ENCODE peak calls at places on chromosome 12, in nine cellular contexts. N is tibial nerve, L is ovary, W is K562, C is stomach, K is A549, I is suprapubic skin, U is GM12878, G is transverse colon. V is an unnamed sample.

GRCh38 chr12:25699454-25699853 is 146.4 kb upstream of the LMNTD1 start:
- DNase-seq in G (no peak), W (no peak), C (no peak), L (no peak), I (no peak), N (no peak), K (no peak), U (no peak), V (no peak)

GRCh38 chr12:30719060-30719459 is 23.4 kb upstream of the IPO8 start:
- DNase-seq in I (no peak), W (no peak), K (no peak), G (no peak), L (no peak), N (no peak), U (no peak), C (no peak), V (no peak)

GRCh38 chr12:127174881-127175280 is 1092.1 kb upstream of the TMEM132C start:
- DNase-seq in I (no peak), K (no peak), N (no peak), U (no peak), G (no peak), C (no peak), L (no peak), W (no peak), V (no peak)

GRCh38 chr12:68557011-68557715 is 53.5 kb upstream of the RAP1B start:
- DNase-seq in K (no peak), U (no peak), G (no peak), W (peak; percentile 23), I (no peak), N (no peak), L (no peak), C (no peak), V (no peak)

GRCh38 chr12:1466481-1467260 is 127.7 kb downstream of the FBXL14 start:
- DNase-seq in K (no peak), L (no peak), G (no peak), C (no peak), W (no peak), U (no peak), N (no peak), I (no peak), V (no peak)

GRCh38 chr12:106493531-106493930 is 89.3 kb upstream of the RFX4 start:
- DNase-seq in I (no peak), N (no peak), L (no peak), G (no peak), U (no peak), C (no peak), K (no peak), W (no peak), V (no peak)

GRCh38 chr12:116434155-116435065 is 124.8 kb upstream of the MAP1LC3B2 start:
- DNase-seq in N (peak; percentile 78), G (peak; percentile 77), U (no peak), I (peak; percentile 92), W (peak; percentile 46), C (peak; percentile 75), L (peak; percentile 84), K (peak; percentile 81), V (peak; percentile 95)

GRCh38 chr12:130686511-130686981 is 29.6 kb downstream of the RIMBP2 start:
- DNase-seq in W (no peak), L (no peak), C (no peak), K (no peak), I (no peak), U (no peak), N (no peak), G (no peak), V (no peak)

DNA sequence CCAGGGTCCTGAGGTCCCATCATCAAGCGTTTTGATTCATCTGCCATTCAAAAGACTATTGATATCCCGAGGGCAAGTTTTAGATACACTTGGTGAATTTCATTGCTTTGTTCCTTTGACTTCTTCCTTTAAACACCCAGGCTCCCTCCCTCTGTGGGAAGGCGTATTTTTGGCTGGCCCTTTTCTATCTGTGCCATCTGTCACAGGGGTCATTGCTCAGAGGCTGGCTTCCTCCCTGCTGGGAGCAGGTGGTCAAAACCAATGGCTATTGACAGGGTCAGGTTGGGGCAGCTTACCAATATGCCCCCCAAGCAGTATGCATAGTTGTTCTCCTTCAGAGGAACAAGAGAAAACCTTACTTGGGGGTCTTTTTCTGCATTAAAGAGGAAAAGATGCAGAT is 40.0 kb downstream of the SCN8A start:
- DNase-seq in K (no peak), N (no peak), U (no peak), C (no peak), I (no peak), W (no peak), L (no peak), G (no peak), V (no peak)
- TF ChIP-seq EP300 in K (no peak), N (no peak), U (no peak), C (no peak), I (no peak), W (no peak), L (no peak), G (no peak), V (no peak)

GRCh38 chr12:6450091-6450868 is 1.6 kb upstream of the TAPBPL start:
- DNase-seq in U (no peak), K (no peak), C (no peak), W (no peak), N (no peak), I (no peak), G (no peak), L (no peak), V (no peak)
- TF ChIP-seq EP300 in U (no peak), K (no peak), C (no peak), W (no peak), N (no peak), I (no peak), G (no peak), L (no peak), V (no peak)

DNA sequence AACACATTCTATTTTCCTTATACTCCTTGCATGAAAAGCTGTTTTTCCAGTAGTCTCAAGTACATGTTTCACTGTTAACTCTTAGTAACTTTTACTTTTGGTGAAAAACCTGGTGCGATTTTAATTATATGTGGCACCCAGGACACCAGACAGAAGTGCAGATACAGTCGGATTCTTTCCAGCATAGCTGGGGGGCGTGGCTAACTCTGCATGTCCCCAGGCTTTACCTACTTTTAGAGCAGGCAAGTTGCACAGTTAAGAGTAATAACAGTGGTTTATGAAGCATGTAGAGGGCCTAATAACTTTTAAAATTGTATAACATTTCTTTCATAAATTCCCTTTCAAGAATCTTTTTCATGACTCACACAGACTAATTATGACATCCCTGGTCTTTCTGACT is 70.7 kb downstream of the HSD17B6 start:
- DNase-seq in U (no peak), N (no peak), L (no peak), W (peak; percentile 26), K (no peak), G (no peak), C (no peak), I (no peak), V (no peak)
- TF ChIP-seq EP300 in U (no peak), N (no peak), L (no peak), W (no peak), K (no peak), G (no peak), C (no peak), I (no peak), V (no peak)

GRCh38 chr12:54418441-54419087 is 502 bp downstream of the ITGA5 start:
- DNase-seq in C (no peak), L (no peak), U (no peak), N (no peak), W (no peak), G (no peak), K (no peak), I (no peak), V (peak; percentile 68)

GRCh38 chr12:54421873-54422250 is 2.8 kb upstream of the ITGA5 start:
- DNase-seq in K (no peak), U (no peak), G (no peak), L (no peak), I (no peak), W (no peak), N (no peak), C (no peak), V (peak; percentile 50)

GRCh38 chr12:54419088-54419887 is at the start of gene ITGA5:
- DNase-seq in G (peak; percentile 73), U (no peak), W (peak; percentile 79), C (peak; percentile 66), K (peak; percentile 90), L (peak; percentile 87), I (peak; percentile 90), N (peak; percentile 69), V (peak; percentile 96)

GRCh38 chr12:54421175-54421872 is 2.3 kb upstream of the ITGA5 start:
- DNase-seq in L (peak; percentile 59), G (peak; percentile 62), N (peak; percentile 59), U (no peak), K (no peak), C (no peak), I (peak; percentile 86), W (peak; percentile 49), V (peak; percentile 97)

GRCh38 chr12:54420766-54421144 is 1.7 kb upstream of the ITGA5 start:
- DNase-seq in G (no peak), L (no peak), K (no peak), C (no peak), N (peak; percentile 37), W (no peak), I (no peak), U (no peak), V (peak; percentile 90)
- TF ChIP-seq EP300 in G (no peak), L (no peak), K (no peak), C (no peak), N (no peak), W (no peak), I (no peak), U (no peak), V (no peak)

GRCh38 chr12:28313631-28314030 is 123.4 kb downstream of the CCDC91 start:
- DNase-seq in G (no peak), U (no peak), I (no peak), L (no peak), K (no peak), N (no peak), C (no peak), W (peak; percentile 21), V (no peak)
- TF ChIP-seq EP300 in G (no peak), U (no peak), I (no peak), L (no peak), K (no peak), N (no peak), C (no peak), W (no peak), V (no peak)

V was measured in sigmoid colon.